ENCODE peak calls at places on chromosome 20, in four cellular contexts. G is erythroblast, W is tibial nerve, J is Peyer's patch. B is an unnamed sample.

GRCh38 chr20:8757146-8757545 is 311.7 kb upstream of the PLCB4 start:
- DNase-seq in J (no peak), W (no peak), G (no peak), B (no peak)

GRCh38 chr20:50285376-50286173 is 94.9 kb downstream of the CEBPB start:
- DNase-seq in J (peak), W (no peak), G (no peak), B (no peak)

GRCh38 chr20:23255658-23256385 is 94.8 kb upstream of the NXT1 start:
- DNase-seq in G (no peak), W (no peak), J (no peak), B (no peak)

GRCh38 chr20:664151-664550 is 11.2 kb upstream of the SRXN1 start:
- DNase-seq in G (no peak), J (no peak), W (no peak), B (no peak)

GRCh38 chr20:35541118-35541782 is 628 bp upstream of the ERGIC3 start:
- DNase-seq in J (no peak), W (no peak), G (no peak), B (no peak)

GRCh38 chr20:36957875-36958667 is 6.6 kb upstream of the SAMHD1 start:
- DNase-seq in G (no peak), J (no peak), W (no peak), B (no peak)

GRCh38 chr20:48734104-48734749 is 93.6 kb downstream of the PREX1 start:
- DNase-seq in J (no peak), W (no peak), G (no peak), B (no peak)

GRCh38 chr20:52610749-52611148 is 361.4 kb upstream of the TSHZ2 start:
- DNase-seq in G (no peak), J (no peak), W (no peak), B (no peak)

GRCh38 chr20:1622450-1622849 is 2.6 kb upstream of the SIRPB1 start:
- DNase-seq in W (no peak), G (no peak), J (no peak), B (no peak)

GRCh38 chr20:50450961-50451752 is 59.0 kb upstream of the PTPN1 start:
- DNase-seq in W (peak), G (no peak), J (peak), B (no peak)

GRCh38 chr20:35497320-35497719 is 32.1 kb downstream of the C20orf173 start:
- DNase-seq in W (no peak), J (no peak), G (no peak), B (no peak)

GRCh38 chr20:39893013-39893685 is 795.9 kb downstream of the MAFB start:
- DNase-seq in W (no peak), G (no peak), J (no peak), B (no peak)

GRCh38 chr20:10505320-10506226 is 70.5 kb downstream of the SLX4IP start:
- DNase-seq in G (peak), J (no peak), W (peak), B (no peak)

GRCh38 chr20:57711311-57711712 is 1.5 kb upstream of the PMEPA1 start:
- DNase-seq in J (no peak), G (no peak), W (no peak), B (no peak)

GRCh38 chr20:11585752-11586352 is 331.8 kb upstream of the BTBD3 start:
- DNase-seq in G (no peak), J (no peak), W (no peak), B (no peak)

GRCh38 chr20:43462369-43463132 is 4.9 kb downstream of the SRSF6 start:
- DNase-seq in W (no peak), G (no peak), J (no peak), B (no peak)

GRCh38 chr20:10225439-10226080 is 6.9 kb downstream of the SNAP25 start:
- DNase-seq in G (peak), J (no peak), W (no peak), B (no peak)

GRCh38 chr20:57087102-57087501 is 179.3 kb downstream of the BMP7 start:
- DNase-seq in J (no peak), W (no peak), G (no peak), B (no peak)

GRCh38 chr20:42130810-42131596 is 512.8 kb upstream of the CHD6 start:
- DNase-seq in W (no peak), G (no peak), J (no peak), B (no peak)

GRCh38 chr20:4714818-4715217 is 6.9 kb upstream of the PRND start:
- DNase-seq in J (no peak), W (no peak), G (no peak), B (no peak)

GRCh38 chr20:15902493-15902892 is 670.8 kb downstream of the KIF16B start:
- DNase-seq in G (no peak), J (no peak), W (no peak), B (no peak)

GRCh38 chr20:49347156-49347555 is 69.3 kb upstream of the ZNFX1 start:
- DNase-seq in W (no peak), G (no peak), J (no peak), B (no peak)

GRCh38 chr20:23162887-23163286 is 76.8 kb upstream of the CD93 start:
- DNase-seq in J (no peak), W (no peak), G (no peak), B (no peak)

GRCh38 chr20:688809-689208 is 13.2 kb upstream of the SCRT2 start:
- DNase-seq in J (no peak), G (peak), W (no peak), B (peak)

GRCh38 chr20:35269055-35269781 is 8.7 kb downstream of the MMP24OS start:
- DNase-seq in W (peak), J (peak), G (peak), B (peak)

GRCh38 chr20:13139459-13140150 is 81.5 kb upstream of the ISM1 start:
- DNase-seq in J (no peak), G (no peak), W (no peak), B (no peak)
- TF ChIP-seq POLR2A in J (no peak), G (no peak), W (no peak), B (no peak)

DNA sequence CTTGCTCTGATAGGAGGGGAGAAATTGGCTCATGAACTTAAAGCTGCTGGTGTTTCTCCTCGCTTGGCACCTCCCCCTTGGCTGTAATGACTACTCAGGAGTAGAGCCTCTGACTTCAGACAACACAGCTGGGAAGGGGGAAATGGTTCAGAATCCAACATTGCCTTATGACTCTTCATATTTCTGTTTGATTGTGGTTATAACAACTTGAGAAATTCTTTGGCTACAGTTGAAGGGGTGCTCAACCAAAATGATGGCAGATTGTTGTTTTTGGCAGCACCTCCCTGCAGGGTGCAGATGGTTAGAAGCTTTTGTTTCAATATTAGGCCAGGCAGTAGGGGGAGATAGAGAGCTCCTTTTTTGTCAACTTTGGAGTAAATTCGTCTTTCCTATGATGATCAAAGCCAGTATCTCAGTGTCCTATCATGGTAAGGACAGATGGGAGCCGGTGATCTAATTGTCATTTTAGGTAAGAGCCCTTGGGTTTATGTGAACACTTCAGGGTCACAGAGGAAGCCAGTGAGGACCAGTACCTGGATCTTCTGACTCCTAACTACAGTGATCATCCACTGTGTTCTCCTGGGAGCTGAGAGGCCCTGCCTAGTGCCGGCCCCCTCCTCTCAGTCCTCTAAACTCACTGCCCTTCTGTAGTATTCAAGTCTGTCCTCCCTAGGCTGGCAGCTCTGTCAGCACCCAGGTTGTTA is 39.9 kb downstream of the RPRD1B start:
- DNase-seq in W (peak), J (peak), G (peak), B (peak)
- TF ChIP-seq POLR2A in W (no peak), J (no peak), G (no peak), B (no peak)

GRCh38 chr20:34110025-34111013 is 1.7 kb downstream of the EIF2S2 start:
- DNase-seq in G (peak), W (no peak), J (no peak), B (no peak)
- TF ChIP-seq POLR2A in G (no peak), W (no peak), J (no peak), B (no peak)

GRCh38 chr20:45470262-45470931 is 844 bp downstream of the WFDC2 start:
- DNase-seq in J (peak), W (no peak), G (no peak), B (no peak)
- TF ChIP-seq POLR2A in J (no peak), W (no peak), G (no peak), B (no peak)

GRCh38 chr20:53828673-53829085 is 235.0 kb upstream of the ZNF217 start:
- DNase-seq in W (peak), J (peak), G (no peak), B (no peak)
- TF ChIP-seq POLR2A in W (no peak), J (no peak), G (no peak), B (no peak)

GRCh38 chr20:62120990-62121775 is 1.1 kb upstream of the LSM14B start:
- DNase-seq in W (peak), J (peak), G (peak), B (peak)
- TF ChIP-seq POLR2A in W (no peak), J (peak), G (no peak), B (no peak)

GRCh38 chr20:62622178-62622876 is 20.0 kb upstream of the SLCO4A1 start:
- DNase-seq in G (no peak), W (no peak), J (no peak), B (no peak)

GRCh38 chr20:62624719-62625455 is 17.4 kb upstream of the SLCO4A1 start:
- DNase-seq in W (peak), G (no peak), J (no peak), B (no peak)

GRCh38 chr20:62622877-62623487 is 19.3 kb upstream of the SLCO4A1 start:
- DNase-seq in W (no peak), J (no peak), G (no peak), B (no peak)

GRCh38 chr20:62624325-62624690 is 18.0 kb upstream of the SLCO4A1 start:
- DNase-seq in J (peak), G (no peak), W (no peak), B (no peak)

GRCh38 chr20:62623488-62624324 is 18.6 kb upstream of the SLCO4A1 start:
- DNase-seq in W (peak), J (peak), G (peak), B (peak)
- TF ChIP-seq POLR2A in W (peak), J (peak), G (peak), B (peak)